ENCODE peak calls at places on chromosomes 16 and 17, in five cellular contexts. One of them, this sample, is unnamed.

GRCh38 chr17:77508047-77508715 is 367.4 kb downstream of the SEC14L1 start:
- DNase-seq in uterus: peak; percentile 7
- DNase-seq in mesendoderm: no peak
- DNase-seq in cardiac muscle cell: no peak
- DNase-seq in lung: no peak
- DNase-seq in this sample: peak; percentile 35

GRCh38 chr17:35460354-35460851 is 11.8 kb upstream of the SLFN13 start:
- DNase-seq in uterus: peak; percentile 14
- DNase-seq in cardiac muscle cell: no peak
- DNase-seq in mesendoderm: peak; percentile 87
- DNase-seq in lung: peak; percentile 75
- DNase-seq in this sample: no peak

GRCh38 chr17:42405963-42406495 is 17.0 kb downstream of the CAVIN1 start:
- DNase-seq in cardiac muscle cell: peak; percentile 86
- DNase-seq in lung: peak; percentile 82
- DNase-seq in uterus: peak; percentile 90
- DNase-seq in mesendoderm: peak; percentile 72
- DNase-seq in this sample: peak; percentile 94

GRCh38 chr17:29096094-29096493 is 53.2 kb downstream of the PIPOX start:
- DNase-seq in mesendoderm: no peak
- DNase-seq in cardiac muscle cell: no peak
- DNase-seq in lung: no peak
- DNase-seq in uterus: no peak
- DNase-seq in this sample: no peak

GRCh38 chr16:65769055-65769465 is 597.4 kb upstream of the CDH5 start:
- DNase-seq in cardiac muscle cell: peak; percentile 87
- DNase-seq in uterus: no peak
- DNase-seq in mesendoderm: peak; percentile 91
- DNase-seq in lung: no peak
- DNase-seq in this sample: no peak

GRCh38 chr16:22888791-22889190 is 74.8 kb downstream of the HS3ST2 start:
- DNase-seq in mesendoderm: peak; percentile 10
- DNase-seq in cardiac muscle cell: peak; percentile 1
- DNase-seq in uterus: no peak
- DNase-seq in lung: no peak
- DNase-seq in this sample: no peak

GRCh38 chr17:77869665-77870132 is 88.8 kb upstream of the TNRC6C start:
- DNase-seq in mesendoderm: no peak
- DNase-seq in lung: peak; percentile 42
- DNase-seq in uterus: no peak
- DNase-seq in cardiac muscle cell: no peak
- DNase-seq in this sample: no peak

GRCh38 chr16:54482892-54483574 is 196.4 kb upstream of the IRX3 start:
- DNase-seq in cardiac muscle cell: no peak
- DNase-seq in uterus: no peak
- DNase-seq in mesendoderm: peak; percentile 48
- DNase-seq in lung: no peak
- DNase-seq in this sample: no peak

GRCh38 chr17:39151680-39152058 is 232 bp upstream of the PLXDC1 start:
- DNase-seq in cardiac muscle cell: no peak
- DNase-seq in mesendoderm: no peak
- DNase-seq in lung: no peak
- DNase-seq in uterus: peak; percentile 40
- DNase-seq in this sample: no peak

GRCh38 chr17:41125064-41125463 is 1.1 kb upstream of the KRTAP4-12 start:
- DNase-seq in uterus: no peak
- DNase-seq in mesendoderm: no peak
- DNase-seq in cardiac muscle cell: no peak
- DNase-seq in lung: no peak
- DNase-seq in this sample: no peak

GRCh38 chr17:7022791-7023571 is at the start of gene BCL6B:
- DNase-seq in uterus: peak; percentile 27
- DNase-seq in cardiac muscle cell: no peak
- DNase-seq in mesendoderm: no peak
- DNase-seq in lung: no peak
- DNase-seq in this sample: no peak

GRCh38 chr17:8946476-8946875 is 19.0 kb downstream of the PIK3R5 start:
- DNase-seq in cardiac muscle cell: peak; percentile 8
- DNase-seq in uterus: no peak
- DNase-seq in mesendoderm: no peak
- DNase-seq in lung: no peak
- DNase-seq in this sample: peak; percentile 14

GRCh38 chr17:29004081-29004692 is 1.6 kb downstream of the SEZ6 start:
- DNase-seq in lung: no peak
- DNase-seq in uterus: no peak
- DNase-seq in mesendoderm: peak; percentile 66
- DNase-seq in cardiac muscle cell: peak; percentile 42
- DNase-seq in this sample: no peak

GRCh38 chr17:82007495-82008257 is 15.0 kb downstream of the CENPX start:
- DNase-seq in lung: no peak
- DNase-seq in cardiac muscle cell: no peak
- DNase-seq in uterus: no peak
- DNase-seq in mesendoderm: no peak
- DNase-seq in this sample: no peak

GRCh38 chr16:21116148-21116693 is 34.4 kb downstream of the DNAH3 start:
- DNase-seq in uterus: no peak
- DNase-seq in mesendoderm: peak; percentile 32
- DNase-seq in cardiac muscle cell: peak; percentile 45
- DNase-seq in lung: no peak
- DNase-seq in this sample: peak; percentile 11

GRCh38 chr16:56518435-56518834 is 1.4 kb downstream of the BBS2 start:
- DNase-seq in uterus: no peak
- DNase-seq in mesendoderm: no peak
- DNase-seq in cardiac muscle cell: no peak
- DNase-seq in lung: no peak
- DNase-seq in this sample: no peak

GRCh38 chr16:25014500-25015147 is 545 bp downstream of the ARHGAP17 start:
- DNase-seq in lung: peak; percentile 35
- DNase-seq in mesendoderm: peak; percentile 75
- DNase-seq in uterus: peak; percentile 52
- DNase-seq in cardiac muscle cell: peak; percentile 52
- DNase-seq in this sample: peak; percentile 81

GRCh38 chr17:56978441-56979090 is 635 bp downstream of the SCPEP1 start:
- DNase-seq in lung: no peak
- DNase-seq in uterus: no peak
- DNase-seq in mesendoderm: peak; percentile 32
- DNase-seq in cardiac muscle cell: peak; percentile 17
- DNase-seq in this sample: no peak

GRCh38 chr17:20098314-20098713 is 89.2 kb downstream of the SPECC1 start:
- DNase-seq in mesendoderm: no peak
- DNase-seq in lung: no peak
- DNase-seq in cardiac muscle cell: no peak
- DNase-seq in uterus: no peak
- DNase-seq in this sample: no peak

GRCh38 chr17:44889003-44889402 is 10.2 kb downstream of the EFTUD2 start:
- DNase-seq in mesendoderm: no peak
- DNase-seq in lung: no peak
- DNase-seq in uterus: no peak
- DNase-seq in cardiac muscle cell: no peak
- DNase-seq in this sample: no peak

GRCh38 chr17:2050246-2050866 is 4.5 kb upstream of the HIC1 start:
- DNase-seq in uterus: peak; percentile 84
- DNase-seq in cardiac muscle cell: peak; percentile 82
- DNase-seq in lung: no peak
- DNase-seq in mesendoderm: peak; percentile 77
- DNase-seq in this sample: no peak

GRCh38 chr16:23395732-23396131 is 57.3 kb downstream of the COG7 start:
- DNase-seq in lung: no peak
- DNase-seq in cardiac muscle cell: no peak
- DNase-seq in uterus: no peak
- DNase-seq in mesendoderm: no peak
- DNase-seq in this sample: no peak

DNA sequence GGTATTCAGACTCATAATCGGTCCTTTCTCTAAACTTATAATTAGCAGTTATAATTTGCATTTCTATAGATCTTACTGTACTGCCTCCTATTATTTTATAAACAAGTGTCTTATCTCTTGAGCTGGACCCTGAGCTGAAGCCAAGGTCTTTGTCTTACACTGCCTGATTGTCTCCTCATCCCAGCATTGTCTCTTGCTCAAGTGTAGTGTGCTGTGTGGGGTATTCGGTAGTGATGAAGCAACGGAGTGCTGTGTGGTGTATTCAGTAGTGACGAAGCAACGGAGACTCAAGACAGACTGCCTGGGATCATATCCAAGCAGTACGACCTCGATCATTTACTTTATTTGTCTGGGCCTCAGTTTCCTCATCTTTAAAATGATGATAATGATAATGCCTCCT is 69.3 kb downstream of the COX10 start:
- DNase-seq in mesendoderm: peak; percentile 6
- DNase-seq in uterus: no peak
- DNase-seq in cardiac muscle cell: no peak
- DNase-seq in lung: no peak
- DNase-seq in this sample: no peak
- H3K4me3 ChIP-seq in mesendoderm: no peak overlapping the region
- H3K4me3 ChIP-seq in uterus: no peak overlapping the region
- H3K4me3 ChIP-seq in cardiac muscle cell: no peak overlapping the region
- H3K4me3 ChIP-seq in lung: no peak overlapping the region
- H3K4me3 ChIP-seq in this sample: no peak overlapping the region

GRCh38 chr17:48583708-48584582 is 5.8 kb upstream of the HOXB4 start:
- DNase-seq in cardiac muscle cell: no peak
- DNase-seq in uterus: no peak
- DNase-seq in lung: no peak
- DNase-seq in mesendoderm: no peak
- DNase-seq in this sample: no peak

GRCh38 chr17:48586355-48586924 is 3.6 kb downstream of the HOXB3 start:
- DNase-seq in lung: no peak
- DNase-seq in mesendoderm: no peak
- DNase-seq in cardiac muscle cell: no peak
- DNase-seq in uterus: no peak
- DNase-seq in this sample: no peak

GRCh38 chr17:48578616-48579560 is 738 bp upstream of the HOXB4 start:
- DNase-seq in mesendoderm: no peak
- DNase-seq in uterus: no peak
- DNase-seq in lung: no peak
- DNase-seq in cardiac muscle cell: no peak
- DNase-seq in this sample: no peak

GRCh38 chr17:48579738-48580543 is 1.8 kb upstream of the HOXB4 start:
- DNase-seq in uterus: no peak
- DNase-seq in cardiac muscle cell: no peak
- DNase-seq in mesendoderm: no peak
- DNase-seq in lung: no peak
- DNase-seq in this sample: no peak

DNA sequence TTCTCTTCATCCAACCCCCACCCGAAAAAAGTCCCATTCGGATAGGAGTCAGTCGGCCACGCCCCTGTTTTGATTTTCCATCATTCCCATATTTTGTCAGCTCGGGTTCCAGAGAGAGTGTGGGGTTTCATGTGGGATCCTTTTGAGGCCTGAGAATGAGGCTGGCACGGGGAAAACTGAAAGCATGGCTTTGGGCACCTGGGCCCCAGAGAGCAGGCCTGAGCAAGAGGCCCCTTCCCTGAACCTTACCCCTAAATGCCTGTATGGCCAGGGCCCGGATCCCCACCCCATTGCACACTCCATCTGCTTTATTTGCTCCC is 4.6 kb upstream of the HOXB4 start:
- DNase-seq in uterus: no peak
- DNase-seq in mesendoderm: no peak
- DNase-seq in cardiac muscle cell: no peak
- DNase-seq in lung: no peak
- DNase-seq in this sample: no peak
- H3K4me3 ChIP-seq in uterus: peak overlapping the region; percentile 37
- H3K4me3 ChIP-seq in mesendoderm: no peak overlapping the region
- H3K4me3 ChIP-seq in cardiac muscle cell: no peak overlapping the region
- H3K4me3 ChIP-seq in lung: no peak overlapping the region
- H3K4me3 ChIP-seq in this sample: peak overlapping the region; percentile 69

GRCh38 chr16:2195316-2196161 is 866 bp downstream of the CASKIN1 start:
- DNase-seq in lung: no peak
- DNase-seq in mesendoderm: no peak
- DNase-seq in cardiac muscle cell: no peak
- DNase-seq in uterus: no peak
- DNase-seq in this sample: no peak
- H3K4me3 ChIP-seq in lung: no peak overlapping the region
- H3K4me3 ChIP-seq in mesendoderm: no peak overlapping the region
- H3K4me3 ChIP-seq in cardiac muscle cell: peak overlapping the region; percentile 80
- H3K4me3 ChIP-seq in uterus: peak overlapping the region; percentile 15
- H3K4me3 ChIP-seq in this sample: peak overlapping the region; percentile 56

GRCh38 chr17:4176803-4177472 is 33.9 kb downstream of the CYB5D2 start:
- DNase-seq in lung: no peak
- DNase-seq in cardiac muscle cell: no peak
- DNase-seq in uterus: no peak
- DNase-seq in mesendoderm: no peak
- DNase-seq in this sample: no peak
- H3K4me3 ChIP-seq in lung: no peak overlapping the region
- H3K4me3 ChIP-seq in cardiac muscle cell: no peak overlapping the region
- H3K4me3 ChIP-seq in uterus: no peak overlapping the region
- H3K4me3 ChIP-seq in mesendoderm: no peak overlapping the region
- H3K4me3 ChIP-seq in this sample: no peak overlapping the region

GRCh38 chr16:1289480-1289872 is 20.0 kb upstream of the UBE2I start:
- DNase-seq in lung: no peak
- DNase-seq in cardiac muscle cell: no peak
- DNase-seq in uterus: no peak
- DNase-seq in mesendoderm: no peak
- DNase-seq in this sample: peak; percentile 50

GRCh38 chr16:1291576-1291974 is 17.9 kb upstream of the UBE2I start:
- DNase-seq in cardiac muscle cell: no peak
- DNase-seq in lung: no peak
- DNase-seq in uterus: no peak
- DNase-seq in mesendoderm: no peak
- DNase-seq in this sample: no peak

GRCh38 chr16:1290860-1291575 is 18.4 kb upstream of the UBE2I start:
- DNase-seq in uterus: no peak
- DNase-seq in lung: no peak
- DNase-seq in cardiac muscle cell: no peak
- DNase-seq in mesendoderm: no peak
- DNase-seq in this sample: no peak

GRCh38 chr16:1288813-1289479 is 20.5 kb upstream of the UBE2I start:
- DNase-seq in uterus: no peak
- DNase-seq in mesendoderm: peak; percentile 62
- DNase-seq in lung: no peak
- DNase-seq in cardiac muscle cell: no peak
- DNase-seq in this sample: no peak

DNA sequence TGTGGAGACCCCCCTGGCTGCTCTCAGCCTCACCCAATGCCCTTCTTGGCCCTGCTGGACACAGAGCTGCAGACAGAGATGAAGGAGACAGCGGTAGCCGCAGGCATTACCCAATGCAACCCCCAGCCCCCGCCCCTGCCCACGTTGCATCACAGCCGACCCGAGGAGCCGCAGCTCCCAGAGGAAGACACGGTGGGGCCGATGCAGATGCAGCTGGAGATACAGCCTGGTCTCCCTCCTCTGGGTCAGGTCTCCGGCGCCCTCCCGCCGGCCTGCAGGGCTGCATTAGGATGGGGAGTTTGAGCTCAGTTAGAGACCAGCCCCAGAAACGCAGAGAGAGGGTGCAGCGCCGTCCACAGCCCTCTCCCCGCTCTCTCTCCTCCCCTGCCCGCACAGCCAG is 19.4 kb upstream of the UBE2I start:
- DNase-seq in lung: no peak
- DNase-seq in uterus: no peak
- DNase-seq in cardiac muscle cell: peak; percentile 41
- DNase-seq in mesendoderm: no peak
- DNase-seq in this sample: no peak
- H3K4me3 ChIP-seq in lung: no peak overlapping the region
- H3K4me3 ChIP-seq in uterus: no peak overlapping the region
- H3K4me3 ChIP-seq in cardiac muscle cell: no peak overlapping the region
- H3K4me3 ChIP-seq in mesendoderm: no peak overlapping the region
- H3K4me3 ChIP-seq in this sample: no peak overlapping the region

This sample was measured in suprapubic skin.